ENCODE peak calls at places on chromosomes 16 and 17, in seven cellular contexts. B, D, M, I, J, U and A are unnamed samples.

GRCh38 chr16:69537706-69538080 is 28.1 kb upstream of the NFAT5 start:
- DNase-seq in U (no peak), B (no peak), J (no peak), I (no peak), M (no peak), D (no peak), A (no peak)

GRCh38 chr17:66889480-66890230 is 54.7 kb downstream of the CACNG5 start:
- DNase-seq in D (no peak), I (no peak), U (no peak), M (no peak), J (no peak), B (no peak), A (no peak)

GRCh38 chr16:20801278-20801677 is 5.0 kb downstream of the ERI2 start:
- DNase-seq in I (no peak), M (no peak), D (no peak), B (no peak), J (no peak), U (no peak), A (no peak)

GRCh38 chr16:1976951-1977874 is 4.1 kb downstream of the NOXO1 start:
- DNase-seq in B (no peak), M (no peak), I (no peak), U (no peak), D (no peak), J (no peak), A (no peak)

GRCh38 chr16:19850131-19850817 is 34.4 kb downstream of the GPRC5B start:
- DNase-seq in I (no peak), B (no peak), U (no peak), J (no peak), M (no peak), D (no peak), A (no peak)

GRCh38 chr17:7673239-7673638 is 14.1 kb downstream of the TP53 start:
- DNase-seq in D (no peak), I (no peak), M (peak; percentile 41), B (peak; percentile 34), U (peak; percentile 59), J (peak; percentile 55), A (no peak)

GRCh38 chr16:17493012-17493411 is 22.3 kb upstream of the XYLT1 start:
- DNase-seq in U (no peak), B (no peak), D (no peak), I (no peak), J (no peak), M (no peak), A (no peak)

GRCh38 chr17:9644910-9645751 is at the start of gene USP43:
- DNase-seq in B (peak; percentile 41), D (peak; percentile 32), J (peak; percentile 16), U (peak; percentile 73), I (no peak), M (no peak), A (peak; percentile 31)

GRCh38 chr16:67504190-67505021 is 21.1 kb upstream of the AGRP start:
- DNase-seq in B (no peak), I (peak; percentile 24), D (peak; percentile 28), J (no peak), U (peak; percentile 35), M (peak; percentile 31), A (peak; percentile 26)

GRCh38 chr16:68436581-68436980 is 11.7 kb downstream of the SMPD3 start:
- DNase-seq in I (no peak), U (peak; percentile 35), M (peak; percentile 44), D (no peak), B (peak; percentile 30), J (peak; percentile 44), A (no peak)

GRCh38 chr17:10105513-10106001 is 92.8 kb downstream of the GAS7 start:
- DNase-seq in I (peak; percentile 90), D (peak; percentile 29), J (no peak), U (no peak), M (no peak), B (no peak), A (peak; percentile 93)

GRCh38 chr16:4320030-4320429 is 4.2 kb downstream of the GLIS2 start:
- DNase-seq in I (no peak), U (no peak), B (no peak), D (no peak), M (no peak), J (no peak), A (no peak)

GRCh38 chr16:4320571-4321137 is 4.8 kb downstream of the GLIS2 start:
- DNase-seq in J (no peak), M (no peak), B (no peak), D (no peak), U (no peak), I (no peak), A (no peak)

GRCh38 chr16:4318171-4318910 is 2.5 kb downstream of the GLIS2 start:
- DNase-seq in J (no peak), D (peak; percentile 60), M (no peak), B (peak; percentile 43), I (no peak), U (no peak), A (no peak)

GRCh38 chr16:4317471-4318170 is 1.8 kb downstream of the GLIS2 start:
- DNase-seq in D (peak; percentile 66), B (peak; percentile 84), M (no peak), J (no peak), U (peak; percentile 11), I (no peak), A (peak; percentile 39)

GRCh38 chr16:4319454-4319853 is 3.6 kb downstream of the GLIS2 start:
- DNase-seq in J (peak; percentile 58), D (no peak), U (no peak), B (no peak), I (no peak), M (peak; percentile 47), A (peak; percentile 56)
- H3K9ac ChIP-seq in J (no peak overlapping the region), D (peak overlapping the region; percentile 7), U (no peak overlapping the region), B (no peak overlapping the region), I (no peak overlapping the region), M (no peak overlapping the region), A (no peak overlapping the region)

GRCh38 chr17:50076221-50076590 is 18.9 kb upstream of the PDK2 start:
- DNase-seq in J (no peak), I (no peak), B (no peak), M (no peak), D (no peak), U (no peak), A (no peak)

GRCh38 chr17:50072130-50072529 is 16.2 kb downstream of the ITGA3 start:
- DNase-seq in I (no peak), B (no peak), M (peak; percentile 82), U (no peak), D (no peak), J (peak; percentile 30), A (no peak)

GRCh38 chr17:50075446-50076032 is 19.6 kb upstream of the PDK2 start:
- DNase-seq in U (no peak), D (no peak), B (no peak), I (no peak), J (no peak), M (no peak), A (no peak)

GRCh38 chr17:50072925-50073324 is 17.0 kb downstream of the ITGA3 start:
- DNase-seq in D (peak; percentile 53), M (no peak), J (no peak), I (no peak), U (no peak), B (no peak), A (no peak)

GRCh38 chr17:50074227-50074626 is 18.3 kb downstream of the ITGA3 start:
- DNase-seq in J (no peak), I (no peak), D (no peak), M (no peak), B (no peak), U (no peak), A (no peak)
- H4K20me1 ChIP-seq in J (peaks cover 3% of the 10 kb centered on the region), I (no peaks in the 10 kb centered on the region), D (no peaks in the 10 kb centered on the region), M (no peaks in the 10 kb centered on the region), B (no peaks in the 10 kb centered on the region), U (peaks cover 9% of the 10 kb centered on the region), A (no peaks in the 10 kb centered on the region)

GRCh38 chr16:88486398-88487123 is 33.5 kb downstream of the ZFPM1 start:
- DNase-seq in B (no peak), D (no peak), U (no peak), I (no peak), M (no peak), J (no peak), A (no peak)

GRCh38 chr16:88489163-88489721 is 36.2 kb downstream of the ZFPM1 start:
- DNase-seq in M (no peak), D (no peak), I (no peak), U (no peak), J (no peak), B (no peak), A (no peak)

GRCh38 chr16:88487124-88487432 is 34.0 kb downstream of the ZFPM1 start:
- DNase-seq in U (no peak), D (no peak), J (no peak), M (no peak), I (no peak), B (no peak), A (no peak)

GRCh38 chr16:88491001-88491559 is 38.0 kb downstream of the ZFPM1 start:
- DNase-seq in I (no peak), D (no peak), B (no peak), M (no peak), J (no peak), U (no peak), A (no peak)

DNA sequence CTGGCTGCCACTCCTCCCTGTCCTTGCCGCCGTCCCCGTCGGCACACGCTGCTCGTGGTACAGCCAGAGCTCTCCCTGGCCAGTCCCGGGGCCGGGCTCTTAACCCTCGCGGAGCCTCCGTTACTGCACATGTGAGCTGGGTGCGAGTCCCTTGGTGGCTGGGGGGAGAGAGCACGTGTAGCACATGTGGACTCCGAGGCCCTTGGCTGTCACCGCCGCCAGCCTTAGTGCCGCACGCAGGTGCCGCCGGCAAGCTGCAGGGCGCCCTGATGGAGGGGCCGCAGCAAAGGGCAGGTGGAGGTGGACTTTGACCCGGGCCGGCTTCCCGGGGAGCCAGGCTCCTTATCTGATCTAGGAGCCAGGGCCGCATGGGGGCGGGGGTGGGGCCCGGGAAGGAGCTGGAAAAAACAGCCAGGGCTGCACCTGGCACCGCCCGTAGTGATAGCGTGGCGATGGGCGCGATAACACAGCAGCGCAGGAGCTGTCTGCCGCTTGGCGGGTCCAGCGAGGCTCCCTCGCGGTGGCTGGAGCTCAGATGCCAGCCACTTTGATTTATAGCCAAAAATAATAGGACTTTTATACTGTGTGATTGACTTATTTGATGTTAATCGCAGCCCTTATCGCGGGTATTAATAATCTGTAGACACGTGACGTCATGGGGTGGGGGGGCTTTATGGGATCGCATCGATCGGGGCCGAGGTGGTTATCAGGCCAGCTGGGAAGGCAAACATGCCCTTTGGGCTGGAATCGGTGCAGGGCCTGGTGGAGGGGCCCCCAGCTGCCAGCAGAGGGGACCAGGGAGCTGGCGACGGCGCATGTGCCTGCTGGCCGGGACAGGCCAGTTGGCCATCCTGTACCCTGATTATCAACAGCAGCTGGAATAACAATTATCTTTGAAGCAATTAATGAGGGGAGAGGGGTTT is 35.1 kb downstream of the ZFPM1 start:
- DNase-seq in I (no peak), M (no peak), D (no peak), U (no peak), B (no peak), J (no peak), A (no peak)
- H3K36me3 ChIP-seq in I (peaks cover 7% of the 10 kb centered on the region), M (no peaks in the 10 kb centered on the region), D (no peaks in the 10 kb centered on the region), U (no peaks in the 10 kb centered on the region), B (no peaks in the 10 kb centered on the region), J (no peaks in the 10 kb centered on the region), A (no peaks in the 10 kb centered on the region)

DNA sequence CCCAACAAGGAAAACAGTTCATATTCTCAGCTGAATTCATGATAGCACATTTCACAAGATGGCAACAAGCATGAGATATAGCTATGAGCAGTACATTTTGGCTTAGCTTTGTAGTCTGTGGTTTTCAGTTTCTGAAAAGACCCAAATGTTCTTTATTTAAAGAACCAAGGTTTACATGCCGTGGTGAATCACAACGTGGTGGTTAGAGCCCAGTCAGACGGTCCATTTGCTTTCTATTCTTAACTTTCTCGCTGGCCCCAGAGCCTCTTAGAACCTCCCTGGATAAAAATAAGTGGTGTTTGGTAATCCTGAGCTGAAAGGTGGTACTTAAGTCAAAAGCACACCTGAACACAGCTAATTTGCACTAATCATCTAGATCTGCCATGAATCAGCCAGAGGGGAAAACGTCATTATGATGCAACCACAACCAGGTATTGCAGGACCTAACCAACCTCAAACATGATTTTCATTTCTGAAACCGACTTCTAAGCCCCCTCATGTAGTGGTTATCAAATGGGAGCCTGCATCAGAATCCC is 18.6 kb upstream of the HAPSTR1 start:
- DNase-seq in B (no peak), J (peak; percentile 61), M (peak; percentile 85), I (peak; percentile 96), U (peak; percentile 54), D (peak; percentile 95), A (peak; percentile 95)
- H3K9ac ChIP-seq in B (no peak overlapping the region), J (no peak overlapping the region), M (peak overlapping the region; percentile 53), I (peak overlapping the region; percentile 16), U (no peak overlapping the region), D (no peak overlapping the region), A (peak overlapping the region; percentile 49)